ENCODE peak calls at places on chromosomes 13 and 19, in four cellular contexts. One of them, this sample, is unnamed.
A peak's percentile ranks its signal among the peaks of the same experiment; 100 is the strongest.

GRCh38 chr19:20247016-20247683 is 80.1 kb downstream of the ZNF486 start:
- DNase-seq in kidney: no peak
- DNase-seq in breast epithelium: no peak
- DNase-seq in NCI-H524: no peak
- DNase-seq in this sample: no peak

GRCh38 chr19:14333101-14333871 is 48.0 kb upstream of the ADGRE5 start:
- DNase-seq in NCI-H524: no peak
- DNase-seq in breast epithelium: no peak
- DNase-seq in kidney: peak; percentile 83
- DNase-seq in this sample: no peak

GRCh38 chr13:30870049-30870884 is 35.8 kb upstream of the MEDAG start:
- DNase-seq in kidney: peak; percentile 90
- DNase-seq in breast epithelium: peak; percentile 78
- DNase-seq in NCI-H524: no peak
- DNase-seq in this sample: no peak

GRCh38 chr19:34667349-34668076 is 9.4 kb downstream of the SCGB2B2 start:
- DNase-seq in kidney: no peak
- DNase-seq in NCI-H524: no peak
- DNase-seq in breast epithelium: no peak
- DNase-seq in this sample: no peak

GRCh38 chr19:17235618-17236413 is 9.8 kb downstream of the OCEL1 start:
- DNase-seq in kidney: peak; percentile 91
- DNase-seq in NCI-H524: no peak
- DNase-seq in breast epithelium: peak; percentile 50
- DNase-seq in this sample: peak; percentile 63

GRCh38 chr13:25738342-25738771 is 313.5 kb downstream of the SHISA2 start:
- DNase-seq in kidney: no peak
- DNase-seq in NCI-H524: peak; percentile 46
- DNase-seq in breast epithelium: no peak
- DNase-seq in this sample: peak; percentile 81

GRCh38 chr13:29516012-29516411 is 79.5 kb downstream of the SLC7A1 start:
- DNase-seq in kidney: no peak
- DNase-seq in NCI-H524: no peak
- DNase-seq in breast epithelium: no peak
- DNase-seq in this sample: no peak

GRCh38 chr13:113922412-113923118 is 51.3 kb downstream of the C13orf46 start:
- DNase-seq in breast epithelium: peak; percentile 6
- DNase-seq in kidney: no peak
- DNase-seq in NCI-H524: no peak
- DNase-seq in this sample: no peak

GRCh38 chr19:35775298-35776101 is at the start of gene ARHGAP33:
- DNase-seq in kidney: peak; percentile 99
- DNase-seq in breast epithelium: peak; percentile 98
- DNase-seq in NCI-H524: peak; percentile 99
- DNase-seq in this sample: peak; percentile 95